ENCODE peak calls at places on chromosomes 11 and 22, in ten cellular contexts. I is stimulated activated CD4-positive, alpha-beta T cell treated with anti-CD3 and anti-CD28 coated beads, TNF-alpha, amount 100 ng/mL, for 1 hour; W is NCI-H1694 treated with DMSO at 0.1 percent for 48 hours; O is epithelial cell of esophagus; P is WTC11; B is ovary; N is progenitor cell of endocrine pancreas; H is NCI-H1417 treated with DMSO at 0.1 percent for 48 hours; D is nephron progenitor cell; M is adrenal gland. T is an unnamed sample.

GRCh38 chr22:45413368-45414211 is at the start of the genes RIBC2 and SMC1B:
- DNase-seq in I (peak), W (peak), O (peak), P (peak), B (peak), N (peak), H (peak), D (peak), M (peak), T (peak)

GRCh38 chr11:90779098-90779497 is 556.2 kb upstream of the CHORDC1 start:
- DNase-seq in I (no peak), W (no peak), O (no peak), P (no peak), B (no peak), N (no peak), H (no peak), D (no peak), M (no peak), T (no peak)

GRCh38 chr11:1049431-1049891 is 12.9 kb upstream of the MUC6 start:
- DNase-seq in I (no peak), W (no peak), O (peak), P (no peak), B (peak), N (no peak), H (no peak), D (no peak), M (peak), T (no peak)

GRCh38 chr22:32558681-32559355 is 84.2 kb downstream of the FBXO7 start:
- DNase-seq in I (no peak), W (no peak), O (peak), P (no peak), B (no peak), N (no peak), H (no peak), D (no peak), M (peak), T (no peak)

GRCh38 chr11:16070573-16070972 is 285.8 kb downstream of the SOX6 start:
- DNase-seq in I (no peak), W (no peak), O (no peak), P (peak), B (no peak), N (no peak), H (no peak), D (no peak), M (no peak), T (no peak)

GRCh38 chr11:23112987-23113886 is 253.0 kb upstream of the CCDC179 start:
- DNase-seq in I (no peak), W (peak), O (peak), P (peak), B (no peak), N (no peak), H (peak), D (peak), M (peak), T (peak)

GRCh38 chr11:57792060-57792541 is 30.5 kb downstream of the CTNND1 start:
- DNase-seq in I (peak), W (peak), O (peak), P (no peak), B (no peak), N (no peak), H (no peak), D (no peak), M (peak), T (peak)

GRCh38 chr22:37425800-37426531 is 1.3 kb downstream of the ELFN2 start:
- DNase-seq in I (no peak), W (no peak), O (peak), P (peak), B (no peak), N (no peak), H (no peak), D (peak), M (no peak), T (no peak)

GRCh38 chr22:24413271-24413670 is 14.1 kb upstream of the ADORA2A start:
- DNase-seq in I (no peak), W (no peak), O (no peak), P (no peak), B (no peak), N (no peak), H (no peak), D (no peak), M (no peak), T (no peak)

GRCh38 chr11:56375324-56375723 is at the start of gene OR8U1:
- DNase-seq in I (no peak), W (no peak), O (no peak), P (no peak), B (no peak), N (no peak), H (no peak), D (no peak), M (no peak), T (no peak)

GRCh38 chr11:100823360-100823759 is 136.3 kb downstream of the ARHGAP42 start:
- DNase-seq in I (no peak), W (peak), O (no peak), P (no peak), B (no peak), N (no peak), H (no peak), D (no peak), M (no peak), T (no peak)

GRCh38 chr22:50531546-50532352 is 1.9 kb upstream of the TYMP start:
- DNase-seq in I (peak), W (no peak), O (peak), P (peak), B (peak), N (no peak), H (no peak), D (peak), M (peak), T (no peak)

GRCh38 chr11:104365676-104366075 is 201.7 kb upstream of the PDGFD start:
- DNase-seq in I (no peak), W (no peak), O (peak), P (no peak), B (no peak), N (no peak), H (no peak), D (no peak), M (no peak), T (no peak)

GRCh38 chr11:121067912-121068652 is 33.0 kb upstream of the TECTA start:
- DNase-seq in I (no peak), W (no peak), O (no peak), P (no peak), B (no peak), N (no peak), H (no peak), D (no peak), M (no peak), T (peak)

GRCh38 chr11:116636341-116636968 is 136.3 kb downstream of the BUD13 start:
- DNase-seq in I (no peak), W (no peak), O (no peak), P (no peak), B (no peak), N (no peak), H (no peak), D (no peak), M (no peak), T (no peak)

GRCh38 chr11:4932751-4933150 is 8.6 kb upstream of the OR51G1 start:
- DNase-seq in I (no peak), W (no peak), O (no peak), P (no peak), B (no peak), N (no peak), H (no peak), D (no peak), M (no peak), T (no peak)

GRCh38 chr11:27600656-27601055 is 94.1 kb upstream of the LIN7C start:
- DNase-seq in I (no peak), W (no peak), O (no peak), P (no peak), B (no peak), N (no peak), H (no peak), D (no peak), M (no peak), T (no peak)

GRCh38 chr11:2703487-2704141 is 3.8 kb upstream of the KCNQ1OT1 start:
- DNase-seq in I (no peak), W (peak), O (no peak), P (no peak), B (peak), N (no peak), H (no peak), D (no peak), M (no peak), T (no peak)

T was measured in pons.